ENCODE peak calls at places on chromosomes 7 and 10, in five cellular contexts. A is activated CD4-positive, alpha-beta T cell treated with anti-CD3 and anti-CD28 coated beads, Interleukin-2, amount 50 U/mL, for 24 hours; S is hippocampal formation; B is HCEC 1CT; D is adrenal gland. T is an unnamed sample.

GRCh38 chr7:46207931-46208634 is 287.0 kb upstream of the IGFBP3 start:
- DNase-seq in A (no peak), S (no peak), B (no peak), D (no peak), T (no peak)

GRCh38 chr7:36219429-36219828 is 66.4 kb downstream of the EEPD1 start:
- DNase-seq in A (no peak), S (no peak), B (no peak), D (no peak), T (no peak)

GRCh38 chr7:28432105-28432504 is 19.8 kb downstream of the CREB5 start:
- DNase-seq in A (no peak), S (no peak), B (no peak), D (peak; percentile 2), T (no peak)

GRCh38 chr7:140005754-140006503 is 56.8 kb downstream of the PARP12 start:
- DNase-seq in A (no peak), S (no peak), B (no peak), D (peak; percentile 43), T (peak; percentile 11)

GRCh38 chr7:130886438-130887135 is 152.6 kb upstream of the KLF14 start:
- DNase-seq in A (no peak), S (peak; percentile 24), B (no peak), D (no peak), T (no peak)

GRCh38 chr10:7532723-7533498 is 122.1 kb upstream of the SFMBT2 start:
- DNase-seq in A (no peak), S (no peak), B (no peak), D (no peak), T (no peak)

GRCh38 chr7:74657692-74658170 is at the start of gene GTF2I:
- DNase-seq in A (no peak), S (no peak), B (no peak), D (no peak), T (no peak)

GRCh38 chr10:132980426-132981172 is 38.2 kb upstream of the CFAP46 start:
- DNase-seq in A (no peak), S (no peak), B (no peak), D (no peak), T (no peak)

GRCh38 chr7:142348100-142348499 is 90.2 kb upstream of the PRSS58 start:
- DNase-seq in A (no peak), S (no peak), B (no peak), D (no peak), T (no peak)

GRCh38 chr7:151339651-151340377 is 1.8 kb upstream of the NUB1 start:
- DNase-seq in A (no peak), S (no peak), B (no peak), D (no peak), T (no peak)

GRCh38 chr7:5423272-5423843 is at the start of gene TNRC18:
- DNase-seq in A (no peak), S (no peak), B (no peak), D (peak; percentile 54), T (no peak)

GRCh38 chr10:106506509-106507265 is 657.8 kb downstream of the SORCS1 start:
- DNase-seq in A (no peak), S (no peak), B (peak; percentile 56), D (no peak), T (no peak)

GRCh38 chr10:101007915-101008822 is 8.6 kb downstream of the LZTS2 start:
- DNase-seq in A (no peak), S (peak; percentile 55), B (no peak), D (no peak), T (peak; percentile 87)

GRCh38 chr10:90787906-90788491 is 69.8 kb downstream of the HTR7 start:
- DNase-seq in A (peak; percentile 18), S (peak; percentile 12), B (peak; percentile 26), D (peak; percentile 48), T (peak; percentile 12)

T was measured in globus pallidus.